ENCODE peak calls at places on chromosomes 7 and 10, in eight cellular contexts. G is GDM1; A is nucleus accumbens; O is Ammon's horn; T is GM10248; I is stimulated activated CD4-positive, alpha-beta T cell treated with anti-CD3 and anti-CD28 coated beads, TNF-alpha, amount 100 ng/mL, for 48 hours; Z is GOT3; C is progenitor cell of endocrine pancreas. S is an unnamed sample.

GRCh38 chr7:154425326-154425725 is 373.1 kb downstream of the DPP6 start:
- DNase-seq in C (no peak), I (no peak), T (no peak), A (no peak), G (no peak), O (no peak), Z (no peak), S (no peak)

GRCh38 chr7:8068892-8069686 is 100.5 kb downstream of the GLCCI1 start:
- DNase-seq in C (no peak), O (peak; percentile 35), Z (no peak), G (no peak), I (no peak), A (peak; percentile 3), T (no peak), S (no peak)

GRCh38 chr10:93165367-93165766 is 91.7 kb downstream of the CYP26A1 start:
- DNase-seq in A (no peak), C (no peak), T (no peak), G (no peak), I (no peak), O (no peak), Z (no peak), S (no peak)

GRCh38 chr7:97187067-97187466 is 69.6 kb downstream of the SDHAF3 start:
- DNase-seq in I (no peak), Z (no peak), G (no peak), A (no peak), O (no peak), T (no peak), C (no peak), S (peak; percentile 3)

GRCh38 chr10:95836610-95837367 is 71.0 kb upstream of the CC2D2B start:
- DNase-seq in A (no peak), O (no peak), T (no peak), Z (no peak), C (no peak), I (no peak), G (no peak), S (no peak)

GRCh38 chr7:23020742-23021401 is 6.9 kb upstream of the HYCC1 start:
- DNase-seq in G (no peak), Z (no peak), T (no peak), A (no peak), C (no peak), O (no peak), I (no peak), S (peak; percentile 79)

GRCh38 chr7:4943297-4943696 is 15.7 kb downstream of the MMD2 start:
- DNase-seq in T (no peak), C (no peak), I (no peak), O (no peak), G (no peak), Z (no peak), A (no peak), S (no peak)

GRCh38 chr10:77197544-77197943 is 440.1 kb downstream of the KCNMA1 start:
- DNase-seq in Z (no peak), T (no peak), I (no peak), A (no peak), O (no peak), C (no peak), G (no peak), S (no peak)

GRCh38 chr10:123648595-123648994 is 17.6 kb upstream of the GPR26 start:
- DNase-seq in G (no peak), O (no peak), C (no peak), T (no peak), A (no peak), I (no peak), Z (no peak), S (no peak)

GRCh38 chr10:22988581-22989360 is 60.9 kb downstream of the ARMC3 start:
- DNase-seq in G (peak; percentile 24), A (peak; percentile 41), T (peak; percentile 55), I (peak; percentile 46), O (peak; percentile 75), Z (no peak), C (peak; percentile 48), S (no peak)

GRCh38 chr10:22615819-22616499 is 98.4 kb downstream of the PIP4K2A start:
- DNase-seq in C (no peak), I (no peak), O (peak; percentile 95), T (peak; percentile 58), A (peak; percentile 90), Z (no peak), G (no peak), S (no peak)

GRCh38 chr7:986766-987722 is 4.1 kb downstream of the CYP2W1 start:
- DNase-seq in I (no peak), T (no peak), A (no peak), G (no peak), Z (no peak), O (no peak), C (no peak), S (no peak)

GRCh38 chr10:130430291-130430690 is 294.1 kb downstream of the GLRX3 start:
- DNase-seq in C (no peak), O (no peak), G (no peak), I (no peak), A (no peak), Z (no peak), T (no peak), S (no peak)

GRCh38 chr7:117686311-117686935 is 186.8 kb downstream of the CTTNBP2 start:
- DNase-seq in C (no peak), G (no peak), O (no peak), I (no peak), Z (no peak), T (no peak), A (no peak), S (no peak)

S was measured in skeletal muscle cell.